ENCODE peak calls at places on chromosomes 2 and 18, in seven cellular contexts. O is mesendoderm, N is cardiac septum, M is astrocyte of the spinal cord, A is GM04504, I is astrocyte of the cerebellum, T is kidney glomerular epithelial cell. W is an unnamed sample.

GRCh38 chr2:58812766-58813344 is 571.7 kb upstream of the FANCL start:
- DNase-seq in O (no peak), N (no peak), M (no peak), A (no peak), I (no peak), T (no peak), W (no peak)

GRCh38 chr2:116510117-116510671 is 1304.3 kb upstream of the DDX18 start:
- DNase-seq in O (peak), N (no peak), M (peak), A (no peak), I (no peak), T (no peak), W (no peak)

GRCh38 chr18:11119550-11119949 is 29.8 kb downstream of the PIEZO2 start:
- DNase-seq in O (no peak), N (no peak), M (no peak), A (no peak), I (no peak), T (no peak), W (no peak)

GRCh38 chr2:160408205-160408561 is 85.4 kb downstream of the RBMS1 start:
- DNase-seq in O (no peak), N (no peak), M (no peak), A (no peak), I (no peak), T (no peak), W (no peak)

GRCh38 chr2:132581917-132582316 is 88.1 kb downstream of the LYPD1 start:
- DNase-seq in O (no peak), N (no peak), M (no peak), A (no peak), I (no peak), T (no peak), W (no peak)

GRCh38 chr2:216497382-216497781 is 1.3 kb upstream of the RPL37A start:
- DNase-seq in O (no peak), N (no peak), M (no peak), A (no peak), I (no peak), T (no peak), W (no peak)

GRCh38 chr2:74919827-74920226 is 38.6 kb upstream of the POLE4 start:
- DNase-seq in O (peak), N (peak), M (peak), A (no peak), I (no peak), T (peak), W (peak)

GRCh38 chr2:30225131-30225762 is 6.1 kb upstream of the LBH start:
- DNase-seq in O (no peak), N (no peak), M (peak), A (peak), I (no peak), T (peak), W (peak)

GRCh38 chr18:25349131-25349925 is 2.6 kb downstream of the ZNF521 start:
- DNase-seq in O (peak), N (peak), M (peak), A (no peak), I (peak), T (no peak), W (peak)

GRCh38 chr2:157486596-157487270 is 42.8 kb upstream of the CYTIP start:
- DNase-seq in O (no peak), N (no peak), M (no peak), A (no peak), I (no peak), T (no peak), W (no peak)

GRCh38 chr2:240585681-240586197 is 795 bp upstream of the CAPN10 start:
- DNase-seq in O (no peak), N (peak), M (no peak), A (no peak), I (no peak), T (no peak), W (no peak)

GRCh38 chr2:230790981-230791380 is 73.8 kb upstream of the ITM2C start:
- DNase-seq in O (no peak), N (no peak), M (no peak), A (no peak), I (no peak), T (no peak), W (no peak)

GRCh38 chr2:171522804-171523338 is 597 bp downstream of the CYBRD1 start:
- DNase-seq in O (no peak), N (peak), M (no peak), A (no peak), I (no peak), T (no peak), W (peak)

GRCh38 chr18:11310476-11311086 is 161.2 kb upstream of the PIEZO2 start:
- DNase-seq in O (peak), N (no peak), M (peak), A (no peak), I (no peak), T (peak), W (no peak)